ENCODE peak calls at places on chromosomes 16 and 17, in eight cellular contexts. S is breast epithelium; K is GM23248; D is PC-9; I is stimulated activated CD4-positive, alpha-beta T cell treated with anti-CD3 and anti-CD28 coated beads, Interleukin-1b, Interleukin-23, amount 100 ng/mL, for 1 hour; Q is kidney tubule cell; N is gastrocnemius medialis; E is heart left ventricle. A is an unnamed sample.

GRCh38 chr17:79088266-79088996 is 13.8 kb downstream of the ENGASE start:
- DNase-seq in D (no peak), S (no peak), I (no peak), N (no peak), Q (no peak), K (no peak), E (peak; percentile 24), A (no peak)

GRCh38 chr17:7177210-7177953 is 1.8 kb downstream of the ASGR1 start:
- DNase-seq in E (peak; percentile 65), I (peak; percentile 28), D (peak; percentile 75), K (peak; percentile 80), Q (peak; percentile 49), S (peak; percentile 66), N (no peak), A (peak; percentile 13)

GRCh38 chr16:11621920-11622651 is 35.4 kb upstream of the LITAF start:
- DNase-seq in S (no peak), I (no peak), E (no peak), Q (no peak), D (no peak), K (peak; percentile 56), N (no peak), A (no peak)

GRCh38 chr17:38451030-38451839 is 23.0 kb downstream of the ARHGAP23 start:
- DNase-seq in Q (peak; percentile 78), S (no peak), E (peak; percentile 76), N (no peak), K (peak; percentile 71), I (no peak), D (peak; percentile 92), A (no peak)

GRCh38 chr17:42248351-42249179 is 27.6 kb downstream of the STAT5B start:
- DNase-seq in E (peak; percentile 89), I (no peak), S (peak; percentile 57), K (peak; percentile 94), D (no peak), Q (peak; percentile 69), N (peak; percentile 90), A (peak; percentile 38)

GRCh38 chr17:78159575-78160158 is 8.7 kb upstream of the SYNGR2 start:
- DNase-seq in D (no peak), Q (peak; percentile 65), S (no peak), I (no peak), N (no peak), E (no peak), K (peak; percentile 53), A (no peak)

GRCh38 chr16:17380613-17381012 is 90.1 kb downstream of the XYLT1 start:
- DNase-seq in K (peak; percentile 67), Q (no peak), D (no peak), S (no peak), N (no peak), I (no peak), E (no peak), A (no peak)

GRCh38 chr17:64063766-64064224 is 43.4 kb upstream of the ICAM2 start:
- DNase-seq in K (peak; percentile 24), I (peak; percentile 25), N (no peak), E (peak; percentile 45), S (no peak), D (peak; percentile 13), Q (peak; percentile 56), A (peak; percentile 19)

GRCh38 chr16:17235147-17235817 is 235.5 kb downstream of the XYLT1 start:
- DNase-seq in E (no peak), S (no peak), N (no peak), K (no peak), I (no peak), D (no peak), Q (no peak), A (no peak)

GRCh38 chr17:13822671-13823070 is 220.9 kb upstream of the HS3ST3A1 start:
- DNase-seq in K (no peak), N (no peak), Q (no peak), D (no peak), I (no peak), S (no peak), E (no peak), A (no peak)

A was measured in LNCaP clone FGC.